ENCODE peak calls at places on chromosomes 2 and 18, in eight cellular contexts. E is GM12891; D is HT1080; Z is naive thymus-derived CD8-positive, alpha-beta T cell; U is glutamatergic neuron; Q is T-cell; L is GM18507; C is GM20000. T is an unnamed sample.

GRCh38 chr2:157587576-157587975 is 41.1 kb downstream of the ACVR1C start:
- DNase-seq in E (no peak), D (no peak), Z (no peak), U (no peak), Q (no peak), L (no peak), C (no peak), T (no peak)

GRCh38 chr2:28316546-28317335 is 75.9 kb upstream of the FOSL2 start:
- DNase-seq in E (no peak), D (no peak), Z (no peak), U (no peak), Q (no peak), L (no peak), C (no peak), T (no peak)

GRCh38 chr2:182448371-182448770 is 21.5 kb upstream of the PDE1A start:
- DNase-seq in E (no peak), D (no peak), Z (no peak), U (no peak), Q (no peak), L (no peak), C (no peak), T (no peak)

GRCh38 chr2:227759411-227760113 is 13.9 kb downstream of the SCYGR8 start:
- DNase-seq in E (no peak), D (no peak), Z (no peak), U (no peak), Q (no peak), L (no peak), C (no peak), T (peak)

GRCh38 chr2:167293172-167293781 is 405.0 kb downstream of the XIRP2 start:
- DNase-seq in E (no peak), D (peak), Z (no peak), U (peak), Q (no peak), L (no peak), C (peak), T (peak)

GRCh38 chr2:109175350-109175678 is 46.3 kb downstream of the SH3RF3 start:
- DNase-seq in E (no peak), D (no peak), Z (no peak), U (no peak), Q (no peak), L (no peak), C (no peak), T (no peak)

GRCh38 chr2:27088644-27089043 is 2.1 kb downstream of the KHK start:
- DNase-seq in E (no peak), D (no peak), Z (no peak), U (no peak), Q (no peak), L (no peak), C (no peak), T (no peak)

GRCh38 chr2:12980817-12981216 is 264.1 kb downstream of the TRIB2 start:
- DNase-seq in E (no peak), D (no peak), Z (no peak), U (no peak), Q (no peak), L (no peak), C (no peak), T (peak)

GRCh38 chr2:173982918-173983317 is 17.7 kb upstream of the SP3 start:
- DNase-seq in E (no peak), D (peak), Z (no peak), U (no peak), Q (no peak), L (no peak), C (no peak), T (peak)

GRCh38 chr18:77910347-77910746 is 660.7 kb downstream of the GALR1 start:
- DNase-seq in E (no peak), D (no peak), Z (no peak), U (no peak), Q (no peak), L (no peak), C (no peak), T (no peak)

GRCh38 chr2:48496867-48497266 is 33.1 kb upstream of the STON1 start:
- DNase-seq in E (no peak), D (no peak), Z (no peak), U (no peak), Q (no peak), L (no peak), C (no peak), T (no peak)

GRCh38 chr2:30147715-30148611 is 1.2 kb downstream of the YPEL5 start:
- DNase-seq in E (peak), D (peak), Z (peak), U (peak), Q (peak), L (peak), C (peak), T (peak)

GRCh38 chr2:40244251-40245010 is 207.5 kb downstream of the SLC8A1 start:
- DNase-seq in E (peak), D (peak), Z (no peak), U (peak), Q (no peak), L (no peak), C (peak), T (peak)

GRCh38 chr2:234462218-234462992 is 34.5 kb downstream of the ARL4C start:
- DNase-seq in E (no peak), D (no peak), Z (no peak), U (no peak), Q (no peak), L (no peak), C (no peak), T (no peak)

GRCh38 chr18:70288851-70289328 is at the start of gene SOCS6:
- DNase-seq in E (peak), D (peak), Z (no peak), U (peak), Q (peak), L (peak), C (peak), T (peak)

GRCh38 chr2:85243101-85244072 is 84.4 kb downstream of the TGOLN2 start:
- DNase-seq in E (no peak), D (no peak), Z (no peak), U (peak), Q (peak), L (no peak), C (peak), T (peak)

GRCh38 chr2:228771719-228772254 is 499.3 kb downstream of the PID1 start:
- DNase-seq in E (no peak), D (no peak), Z (no peak), U (no peak), Q (no peak), L (no peak), C (no peak), T (no peak)

GRCh38 chr18:51479736-51480135 is 282.3 kb upstream of the MEX3C start:
- DNase-seq in E (no peak), D (no peak), Z (no peak), U (no peak), Q (no peak), L (no peak), C (no peak), T (no peak)

GRCh38 chr2:169895294-169895985 is 68.2 kb downstream of the UBR3 start:
- DNase-seq in E (no peak), D (peak), Z (no peak), U (no peak), Q (no peak), L (no peak), C (no peak), T (peak)

GRCh38 chr2:230411484-230412368 is 4.3 kb upstream of the SP100 start:
- DNase-seq in E (peak), D (peak), Z (peak), U (peak), Q (peak), L (peak), C (peak), T (peak)

GRCh38 chr2:119700866-119701265 is 21.9 kb downstream of the TMEM177 start:
- DNase-seq in E (no peak), D (no peak), Z (no peak), U (no peak), Q (no peak), L (no peak), C (no peak), T (no peak)